ENCODE peak calls at places on chromosome 5, in seven cellular contexts. T is colonic mucosa, S is dermis blood vessel endothelial cell, A is psoas muscle, B is endothelial cell, F is A549, R is T-cell. V is an unnamed sample.

GRCh38 chr5:30040483-30041116 is 1152.9 kb upstream of the CDH6 start:
- DNase-seq in T (peak; percentile 20), S (peak; percentile 1), A (no peak), B (peak; percentile 68), F (peak; percentile 5), R (no peak), V (peak; percentile 30)

GRCh38 chr5:152177626-152178349 is 227.3 kb downstream of the NMUR2 start:
- DNase-seq in T (no peak), S (no peak), A (no peak), B (no peak), F (no peak), R (no peak), V (no peak)

GRCh38 chr5:176185133-176185733 is 53.0 kb upstream of the SIMC1 start:
- DNase-seq in T (no peak), S (no peak), A (no peak), B (no peak), F (no peak), R (no peak), V (peak; percentile 19)

GRCh38 chr5:171309276-171309525 is 153 bp downstream of the TLX3 start:
- DNase-seq in T (no peak), S (no peak), A (no peak), B (no peak), F (no peak), R (no peak), V (no peak)

GRCh38 chr5:52989025-52989780 is at the start of gene ITGA2:
- DNase-seq in T (peak; percentile 88), S (peak; percentile 68), A (peak; percentile 57), B (peak; percentile 48), F (peak; percentile 72), R (no peak), V (peak; percentile 59)

GRCh38 chr5:143405747-143406098 is 2.2 kb upstream of the NR3C1 start:
- DNase-seq in T (no peak), S (no peak), A (no peak), B (no peak), F (no peak), R (no peak), V (no peak)

GRCh38 chr5:6080930-6081726 is 297.2 kb downstream of the MED10 start:
- DNase-seq in T (no peak), S (no peak), A (no peak), B (no peak), F (no peak), R (no peak), V (no peak)

GRCh38 chr5:20469390-20469789 is 481.4 kb upstream of the CDH18 start:
- DNase-seq in T (no peak), S (no peak), A (no peak), B (no peak), F (no peak), R (no peak), V (no peak)

GRCh38 chr5:80181618-80182211 is 74.1 kb downstream of the SERINC5 start:
- DNase-seq in T (peak; percentile 89), S (no peak), A (no peak), B (no peak), F (peak; percentile 15), R (peak; percentile 51), V (no peak)

GRCh38 chr5:169980418-169981053 is at the start of gene INSYN2B:
- DNase-seq in T (peak; percentile 51), S (peak; percentile 94), A (peak; percentile 51), B (peak; percentile 86), F (peak; percentile 81), R (no peak), V (peak; percentile 65)

GRCh38 chr5:158947831-158948230 is 151.9 kb downstream of the EBF1 start:
- DNase-seq in T (no peak), S (no peak), A (no peak), B (no peak), F (no peak), R (no peak), V (no peak)